ENCODE peak calls at places on chromosomes 4 and X, in ten cellular contexts. Y is ascending aorta, Z is lung, W is pancreas, B is lower lobe of right lung, N is WERI-Rb-1, X is lower leg skin, G is heart right ventricle, V is upper lobe of right lung, U is A549. T is an unnamed sample.

GRCh38 chrX:32448945-32449344 is 762.4 kb downstream of the DMD start:
- DNase-seq in B (no peak), W (no peak), V (no peak), Y (no peak), Z (no peak), X (no peak), U (no peak), G (no peak), N (no peak), T (no peak)

GRCh38 chr4:142815834-142816233 is 30.3 kb downstream of the INPP4B start:
- DNase-seq in Z (no peak), G (no peak), N (no peak), B (no peak), X (no peak), Y (no peak), W (no peak), U (no peak), V (no peak), T (peak)

GRCh38 chr4:142683997-142684396 is 162.1 kb downstream of the INPP4B start:
- DNase-seq in V (no peak), X (no peak), Z (no peak), Y (no peak), G (no peak), W (no peak), B (no peak), N (no peak), U (no peak), T (no peak)

GRCh38 chr4:81684357-81684756 is 212.7 kb upstream of the RASGEF1B start:
- DNase-seq in X (no peak), B (no peak), G (no peak), V (no peak), Z (no peak), U (no peak), N (no peak), Y (no peak), W (no peak), T (peak)

GRCh38 chr4:110287130-110287529 is 88.7 kb upstream of the ELOVL6 start:
- DNase-seq in Z (no peak), V (no peak), B (no peak), G (no peak), U (no peak), N (no peak), X (no peak), Y (no peak), W (no peak), T (peak)

GRCh38 chrX:138859421-138859820 is 147.9 kb upstream of the FGF13 start:
- DNase-seq in G (no peak), U (no peak), V (no peak), Y (no peak), X (no peak), W (no peak), Z (no peak), N (no peak), B (no peak), T (no peak)

GRCh38 chrX:40082447-40083119 is 15.2 kb downstream of the BCOR start:
- DNase-seq in N (no peak), V (peak), X (no peak), B (no peak), Z (no peak), W (no peak), G (no peak), Y (no peak), U (no peak), T (no peak)

GRCh38 chrX:14896273-14896672 is 23.1 kb downstream of the MOSPD2 start:
- DNase-seq in Z (no peak), B (no peak), U (no peak), G (no peak), X (no peak), N (no peak), Y (no peak), W (no peak), V (no peak), T (no peak)

GRCh38 chr4:52202931-52203330 is 151.8 kb downstream of the SPATA18 start:
- DNase-seq in G (no peak), B (no peak), Y (no peak), W (no peak), N (no peak), V (no peak), X (no peak), Z (no peak), U (no peak), T (no peak)

DNA sequence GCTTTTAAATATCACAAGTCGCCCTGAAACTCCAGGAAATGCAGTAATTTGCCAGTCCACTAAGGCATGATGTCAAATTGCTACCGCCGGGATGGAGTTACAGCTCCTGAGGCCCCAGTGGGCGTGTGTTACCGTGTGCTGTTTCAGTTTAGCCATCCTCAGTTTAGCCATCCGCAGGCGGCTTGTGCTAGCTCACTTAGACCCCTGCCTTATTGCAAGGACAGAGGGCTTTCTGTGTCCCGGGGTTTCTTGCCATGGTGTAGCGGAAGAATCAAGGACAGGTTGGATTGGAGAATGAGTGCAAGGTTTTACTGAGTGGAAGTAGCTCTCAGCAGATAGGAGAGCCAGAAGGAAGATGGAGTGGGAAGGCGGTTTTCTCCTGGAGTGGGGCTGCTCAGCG is 33.8 kb upstream of the LRBA start:
- DNase-seq in U (no peak), B (no peak), W (no peak), X (peak), G (no peak), Z (no peak), V (no peak), Y (no peak), N (no peak), T (no peak)
- TF ChIP-seq CTCF in U (no peak), B (no peak), W (no peak), X (no peak), G (no peak), Z (no peak), V (no peak), Y (no peak), N (no peak), T (no peak)

GRCh38 chrX:131779313-131779712 is 235.4 kb downstream of the OR13H1 start:
- DNase-seq in Z (no peak), U (no peak), N (no peak), G (no peak), B (no peak), V (no peak), W (no peak), X (no peak), Y (no peak), T (no peak)
- H3K4me3 ChIP-seq in Z (no peak), U (no peak), N (no peak), G (peak), B (no peak), V (no peak), W (no peak), X (no peak), Y (peak), T (no peak)

DNA sequence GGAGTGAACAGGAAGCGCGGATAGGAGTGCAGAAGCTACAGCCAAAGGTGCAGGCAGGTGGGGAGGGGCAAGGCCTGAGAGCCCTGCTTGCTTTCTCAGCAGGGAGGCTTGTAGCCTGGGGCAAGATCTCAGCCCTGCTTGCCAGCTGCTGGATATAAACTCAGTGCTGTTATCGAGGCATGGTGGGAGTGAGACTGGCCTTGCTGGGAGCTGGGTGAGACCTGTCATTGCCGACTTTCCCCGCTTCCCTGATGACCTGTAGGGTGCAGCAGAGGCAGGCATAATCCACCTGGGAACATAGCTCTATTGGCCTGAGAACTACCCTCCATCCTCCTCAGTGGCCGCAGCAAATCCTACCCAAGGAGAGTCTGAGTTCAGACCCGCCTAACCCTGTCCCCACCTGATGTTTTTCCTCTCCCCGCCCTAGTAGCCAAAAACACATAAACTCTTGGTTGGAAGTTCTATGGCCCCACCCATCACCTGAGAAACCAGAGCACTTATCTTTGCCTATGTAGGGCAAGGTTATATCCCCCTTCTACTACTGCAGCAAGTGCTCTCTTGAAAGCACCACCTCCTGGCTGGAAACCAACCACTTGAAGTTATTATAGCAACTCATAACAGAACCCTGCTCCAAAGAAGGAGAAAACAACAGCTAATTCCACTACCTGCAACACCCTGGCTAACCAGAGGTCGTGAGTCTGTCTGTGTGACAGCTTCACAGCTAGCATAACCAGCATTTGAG is 80.7 kb downstream of the FHIP1A start:
- DNase-seq in B (peak), X (no peak), G (no peak), V (peak), N (peak), Z (peak), W (no peak), Y (no peak), U (no peak), T (no peak)
- TF ChIP-seq CTCF in B (peak), X (no peak), G (no peak), V (no peak), N (peak), Z (no peak), W (no peak), Y (no peak), U (no peak), T (no peak)

GRCh38 chr4:134812611-134813010 is 611.0 kb upstream of the PABPC4L start:
- DNase-seq in W (no peak), V (no peak), U (no peak), Y (no peak), N (no peak), X (no peak), Z (no peak), G (no peak), B (no peak), T (no peak)
- H3K4me3 ChIP-seq in W (no peak), V (no peak), U (no peak), Y (no peak), N (no peak), X (no peak), Z (no peak), G (no peak), B (no peak), T (no peak)

GRCh38 chr4:160193787-160194186 is 1090.9 kb downstream of the RAPGEF2 start:
- DNase-seq in Y (no peak), Z (no peak), V (no peak), X (no peak), G (no peak), W (no peak), B (no peak), N (no peak), U (no peak), T (no peak)
- TF ChIP-seq CTCF in Y (no peak), Z (no peak), V (no peak), X (no peak), G (no peak), W (no peak), B (no peak), N (no peak), U (no peak), T (no peak)

DNA sequence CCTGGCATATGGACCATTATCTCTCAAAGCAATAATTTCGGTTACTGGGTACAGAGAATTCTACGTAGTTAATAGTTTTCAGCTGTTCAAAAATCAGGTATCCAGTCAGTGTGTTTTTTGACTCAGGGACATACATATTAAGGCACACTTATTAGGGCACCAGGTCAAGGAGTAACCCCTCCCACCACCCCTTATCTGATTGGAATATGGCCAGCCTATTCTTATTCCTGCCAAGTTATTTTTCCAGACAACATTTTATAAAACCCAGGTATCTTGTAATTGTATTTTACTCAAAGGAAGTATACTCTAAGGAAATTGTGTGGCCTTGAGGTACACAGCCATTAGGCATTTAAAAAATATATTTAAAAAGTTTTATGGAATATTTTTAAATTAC is 4.3 kb downstream of the ZFX start:
- DNase-seq in U (no peak), X (no peak), B (no peak), V (no peak), N (no peak), G (no peak), Z (no peak), W (no peak), Y (no peak), T (no peak)
- H3K4me3 ChIP-seq in U (no peak), X (no peak), B (no peak), V (no peak), N (no peak), G (no peak), Z (no peak), W (no peak), Y (no peak), T (no peak)

DNA sequence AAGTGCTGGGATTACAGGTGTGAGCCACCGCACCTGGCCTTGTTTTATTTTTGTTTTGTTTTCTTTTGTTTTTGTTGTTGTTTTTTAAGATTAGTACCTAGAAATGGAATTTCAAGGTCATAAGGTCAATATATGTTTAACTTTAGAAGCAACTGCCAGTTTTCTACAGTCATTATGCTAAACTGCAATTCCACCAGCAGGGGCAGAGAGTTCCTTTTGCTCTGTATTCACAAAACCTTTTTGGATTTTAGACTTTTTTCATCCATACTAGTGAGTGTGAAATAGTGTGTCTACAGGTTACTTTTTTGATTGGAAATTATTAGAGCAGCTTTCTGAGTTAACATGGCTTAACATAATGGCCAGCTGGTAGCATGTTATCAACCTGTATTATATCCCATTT is 580.6 kb downstream of the TRIML1 start:
- DNase-seq in N (no peak), X (no peak), V (no peak), W (no peak), B (no peak), Y (no peak), U (no peak), Z (no peak), G (no peak), T (no peak)
- TF ChIP-seq CTCF in N (no peak), X (no peak), V (no peak), W (no peak), B (no peak), Y (peak), U (no peak), Z (no peak), G (no peak), T (peak)

GRCh38 chr4:22942920-22943559 is 250.3 kb downstream of the GBA3 start:
- DNase-seq in U (no peak), W (no peak), B (no peak), Y (no peak), G (no peak), N (no peak), V (no peak), X (no peak), Z (no peak), T (no peak)
- H3K4me3 ChIP-seq in U (no peak), W (no peak), B (no peak), Y (no peak), G (no peak), N (no peak), V (no peak), X (no peak), Z (no peak), T (no peak)

DNA sequence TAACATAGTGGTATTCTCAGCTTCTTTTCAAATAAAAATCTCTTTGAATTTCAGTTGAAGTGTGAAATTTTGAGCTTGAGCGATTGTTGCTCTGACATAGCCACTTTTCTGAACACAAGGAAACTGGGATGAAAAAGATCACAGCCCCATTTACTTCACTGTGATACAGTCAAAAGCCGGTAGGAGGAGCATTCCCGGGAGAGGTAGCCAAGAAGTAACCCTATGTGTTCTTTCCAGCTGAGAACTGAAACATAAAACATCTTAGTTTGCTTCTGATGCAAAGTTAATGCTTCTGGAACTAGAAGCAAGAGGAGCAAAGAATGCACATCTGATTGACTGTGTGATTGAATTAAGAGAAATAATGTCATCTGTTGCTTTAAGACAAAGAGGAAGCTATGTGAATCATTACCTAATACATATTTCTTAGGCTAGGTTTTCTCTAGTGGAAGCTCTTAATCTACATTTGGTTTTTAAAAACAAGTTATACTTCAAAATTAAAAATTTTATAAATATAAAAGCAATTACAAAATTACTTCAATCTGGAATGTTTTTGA is 88.4 kb upstream of the UNC5C start:
- DNase-seq in U (peak), V (no peak), G (no peak), B (no peak), W (no peak), N (no peak), Y (no peak), X (no peak), Z (no peak), T (peak)
- TF ChIP-seq CTCF in U (peak), V (peak), G (no peak), B (peak), W (no peak), N (no peak), Y (peak), X (no peak), Z (no peak), T (peak)

T was measured in epithelial cell of esophagus.